ENCODE peak calls at places on chromosomes 3 and 15, in four cellular contexts. W is amygdala; A is activated CD4-positive, CD25-positive, alpha-beta regulatory T cell; J is astrocyte of the cerebellum. K is an unnamed sample.

GRCh38 chr3:180036092-180036677 is 552 bp downstream of the PEX5L start:
- DNase-seq in W (no peak), A (no peak), J (no peak), K (no peak)

GRCh38 chr3:151871639-151872468 is 1.6 kb upstream of the SUCNR1 start:
- DNase-seq in J (no peak), A (no peak), W (no peak), K (peak)

GRCh38 chr3:8278448-8278847 is 223.2 kb upstream of the LMCD1 start:
- DNase-seq in J (no peak), A (no peak), W (peak), K (no peak)

GRCh38 chr3:47565861-47566550 is 12.7 kb downstream of the CSPG5 start:
- DNase-seq in J (no peak), A (no peak), W (no peak), K (no peak)

GRCh38 chr3:50028336-50028735 is 60.4 kb upstream of the RBM5 start:
- DNase-seq in W (no peak), J (peak), A (no peak), K (no peak)

GRCh38 chr15:70438776-70439175 is 324.6 kb downstream of the UACA start:
- DNase-seq in A (no peak), J (no peak), W (no peak), K (no peak)

GRCh38 chr3:39275052-39275451 is 4.8 kb downstream of the CX3CR1 start:
- DNase-seq in A (no peak), J (no peak), W (no peak), K (no peak)

GRCh38 chr3:104696470-104696869 is 670.2 kb upstream of the ALCAM start:
- DNase-seq in J (no peak), A (no peak), W (no peak), K (no peak)

GRCh38 chr3:108319428-108320053 is 23.2 kb downstream of the HHLA2 start:
- DNase-seq in J (no peak), W (no peak), A (no peak), K (no peak)

GRCh38 chr3:13011369-13012227 is 61.6 kb downstream of the IQSEC1 start:
- DNase-seq in A (peak), J (no peak), W (no peak), K (peak)

GRCh38 chr3:62084558-62084957 is 288.8 kb downstream of the FEZF2 start:
- DNase-seq in J (no peak), A (no peak), W (no peak), K (no peak)

GRCh38 chr3:150365132-150365604 is 42.9 kb upstream of the TSC22D2 start:
- DNase-seq in W (no peak), A (no peak), J (no peak), K (no peak)

GRCh38 chr15:27059610-27060202 is 88.7 kb downstream of the GABRG3 start:
- DNase-seq in J (peak), A (no peak), W (no peak), K (no peak)

GRCh38 chr15:41513282-41514227 is at the start of gene LTK:
- DNase-seq in J (no peak), A (no peak), W (no peak), K (no peak)

GRCh38 chr3:164375538-164375937 is 702.8 kb downstream of the SI start:
- DNase-seq in W (no peak), J (no peak), A (no peak), K (no peak)

GRCh38 chr15:74365619-74366445 is 1.6 kb downstream of the CYP11A1 start:
- DNase-seq in J (no peak), A (no peak), W (no peak), K (no peak)

GRCh38 chr3:197599089-197599765 is 43.5 kb upstream of the BDH1 start:
- DNase-seq in A (no peak), W (no peak), J (peak), K (no peak)

GRCh38 chr3:134373278-134373941 is 837 bp downstream of the AMOTL2 start:
- DNase-seq in W (peak), A (no peak), J (peak), K (no peak)

GRCh38 chr3:49255112-49255511 is 21.9 kb downstream of the C3orf62 start:
- DNase-seq in W (no peak), J (no peak), A (no peak), K (no peak)

GRCh38 chr3:191220908-191221307 is 21.9 kb downstream of the OSTN start:
- DNase-seq in W (no peak), J (no peak), A (no peak), K (no peak)

GRCh38 chr3:160697628-160698382 is 20.8 kb downstream of the ARL14 start:
- DNase-seq in J (no peak), W (no peak), A (no peak), K (no peak)

GRCh38 chr3:159417761-159418160 is 570.9 kb upstream of the IL12A start:
- DNase-seq in A (no peak), J (no peak), W (no peak), K (no peak)

GRCh38 chr3:12458901-12459300 is 25.4 kb upstream of the TSEN2 start:
- DNase-seq in W (no peak), A (no peak), J (no peak), K (peak)

GRCh38 chr3:129461461-129462146 is 21.6 kb downstream of the IFT122 start:
- DNase-seq in J (no peak), W (no peak), A (no peak), K (no peak)

GRCh38 chr3:56131976-56132590 is 336.2 kb downstream of the ERC2 start:
- DNase-seq in W (no peak), A (no peak), J (peak), K (no peak)

GRCh38 chr15:64673866-64674265 is 101.5 kb downstream of the RBPMS2 start:
- DNase-seq in A (no peak), W (no peak), J (no peak), K (no peak)

K was measured in GF-D8.